ENCODE peak calls at places on chromosome 14, in six cellular contexts. One of them, this sample, is unnamed.
A peak's percentile ranks its signal among the peaks of the same experiment; 100 is the strongest.

GRCh38 chr14:100673807-100674154 is 52.9 kb upstream of the DLK1 start:
- DNase-seq in lower leg skin: no peak
- DNase-seq in fibroblast of the conjunctiva: no peak
- DNase-seq in sigmoid colon: no peak
- DNase-seq in NCI-H2081: no peak
- DNase-seq in iris pigment epithelial cell: no peak
- DNase-seq in this sample: no peak

GRCh38 chr14:70810621-70811020 is 1.3 kb upstream of the MAP3K9 start:
- DNase-seq in lower leg skin: no peak
- DNase-seq in fibroblast of the conjunctiva: no peak
- DNase-seq in sigmoid colon: no peak
- DNase-seq in NCI-H2081: no peak
- DNase-seq in iris pigment epithelial cell: no peak
- DNase-seq in this sample: no peak

GRCh38 chr14:89603938-89604480 is 187.0 kb upstream of the FOXN3 start:
- DNase-seq in lower leg skin: no peak
- DNase-seq in fibroblast of the conjunctiva: no peak
- DNase-seq in sigmoid colon: no peak
- DNase-seq in NCI-H2081: no peak
- DNase-seq in iris pigment epithelial cell: no peak
- DNase-seq in this sample: no peak

GRCh38 chr14:33512201-33512600 is 438.7 kb downstream of the EGLN3 start:
- DNase-seq in lower leg skin: no peak
- DNase-seq in fibroblast of the conjunctiva: no peak
- DNase-seq in sigmoid colon: no peak
- DNase-seq in NCI-H2081: no peak
- DNase-seq in iris pigment epithelial cell: peak; percentile 83
- DNase-seq in this sample: peak; percentile 92

GRCh38 chr14:100282766-100283419 is 23.4 kb downstream of the SLC25A29 start:
- DNase-seq in lower leg skin: no peak
- DNase-seq in fibroblast of the conjunctiva: no peak
- DNase-seq in sigmoid colon: no peak
- DNase-seq in NCI-H2081: no peak
- DNase-seq in iris pigment epithelial cell: no peak
- DNase-seq in this sample: no peak

GRCh38 chr14:23895480-23895879 is 58.1 kb upstream of the DHRS4 start:
- DNase-seq in lower leg skin: no peak
- DNase-seq in fibroblast of the conjunctiva: no peak
- DNase-seq in sigmoid colon: no peak
- DNase-seq in NCI-H2081: no peak
- DNase-seq in iris pigment epithelial cell: no peak
- DNase-seq in this sample: peak; percentile 11

GRCh38 chr14:99575043-99576023 is 28.7 kb downstream of the CCDC85C start:
- DNase-seq in lower leg skin: peak; percentile 94
- DNase-seq in fibroblast of the conjunctiva: no peak
- DNase-seq in sigmoid colon: no peak
- DNase-seq in NCI-H2081: peak; percentile 53
- DNase-seq in iris pigment epithelial cell: no peak
- DNase-seq in this sample: no peak

GRCh38 chr14:89447182-89447970 is 30.3 kb upstream of the FOXN3 start:
- DNase-seq in lower leg skin: no peak
- DNase-seq in fibroblast of the conjunctiva: no peak
- DNase-seq in sigmoid colon: peak; percentile 28
- DNase-seq in NCI-H2081: no peak
- DNase-seq in iris pigment epithelial cell: no peak
- DNase-seq in this sample: no peak

GRCh38 chr14:50813544-50813863 is 17.5 kb downstream of the NIN start:
- DNase-seq in lower leg skin: no peak
- DNase-seq in fibroblast of the conjunctiva: no peak
- DNase-seq in sigmoid colon: no peak
- DNase-seq in NCI-H2081: no peak
- DNase-seq in iris pigment epithelial cell: peak; percentile 47
- DNase-seq in this sample: peak; percentile 54

GRCh38 chr14:100684961-100685360 is 41.7 kb upstream of the DLK1 start:
- DNase-seq in lower leg skin: no peak
- DNase-seq in fibroblast of the conjunctiva: no peak
- DNase-seq in sigmoid colon: no peak
- DNase-seq in NCI-H2081: no peak
- DNase-seq in iris pigment epithelial cell: no peak
- DNase-seq in this sample: no peak

GRCh38 chr14:101379842-101380241 is 181.5 kb upstream of the DIO3 start:
- DNase-seq in lower leg skin: no peak
- DNase-seq in fibroblast of the conjunctiva: no peak
- DNase-seq in sigmoid colon: no peak
- DNase-seq in NCI-H2081: no peak
- DNase-seq in iris pigment epithelial cell: no peak
- DNase-seq in this sample: no peak

GRCh38 chr14:103293465-103293864 is 40.6 kb upstream of the EIF5 start:
- DNase-seq in lower leg skin: peak; percentile 72
- DNase-seq in fibroblast of the conjunctiva: no peak
- DNase-seq in sigmoid colon: peak; percentile 44
- DNase-seq in NCI-H2081: no peak
- DNase-seq in iris pigment epithelial cell: no peak
- DNase-seq in this sample: no peak

GRCh38 chr14:83556746-83557460 is 1973.0 kb upstream of the FLRT2 start:
- DNase-seq in lower leg skin: no peak
- DNase-seq in fibroblast of the conjunctiva: peak; percentile 48
- DNase-seq in sigmoid colon: no peak
- DNase-seq in NCI-H2081: no peak
- DNase-seq in iris pigment epithelial cell: peak; percentile 94
- DNase-seq in this sample: peak; percentile 43

GRCh38 chr14:29320261-29320660 is 553.7 kb downstream of the FOXG1 start:
- DNase-seq in lower leg skin: no peak
- DNase-seq in fibroblast of the conjunctiva: no peak
- DNase-seq in sigmoid colon: no peak
- DNase-seq in NCI-H2081: no peak
- DNase-seq in iris pigment epithelial cell: peak; percentile 69
- DNase-seq in this sample: peak; percentile 15

GRCh38 chr14:96195441-96196081 is 9.1 kb upstream of the BDKRB2 start:
- DNase-seq in lower leg skin: no peak
- DNase-seq in fibroblast of the conjunctiva: no peak
- DNase-seq in sigmoid colon: no peak
- DNase-seq in NCI-H2081: no peak
- DNase-seq in iris pigment epithelial cell: no peak
- DNase-seq in this sample: no peak

This sample was measured in fibroblast of pulmonary artery.